ENCODE peak calls at places on chromosomes 1 and 21, in ten cellular contexts. H is ecto neural progenitor cell; R is activated CD4-positive, alpha-beta T cell treated with anti-CD3 and anti-CD28 coated beads, Interleukin-2, amount 10 ng/mL, durations not matched to agents 7 days and 5 days; Y is body of pancreas; W is stimulated activated CD8-positive, alpha-beta memory T cell treated with anti-CD3 and anti-CD28 coated beads, Interleukin-4, amount 100 ng/mL, for 24 hours; S is breast epithelium; X is H4; K is tibial nerve; V is NCI-H1694; J is NCI-H446. L is an unnamed sample.

GRCh38 chr1:8880068-8880676 is 1.7 kb upstream of the ENO1 start:
- DNase-seq in H (no peak), W (no peak), X (peak), V (no peak), J (peak), S (no peak), Y (peak), R (peak), K (peak), L (no peak)

GRCh38 chr1:94237291-94238226 is at the start of gene ARHGAP29:
- DNase-seq in V (peak), J (no peak), S (peak), W (peak), Y (peak), K (peak), R (peak), X (peak), H (peak), L (no peak)

GRCh38 chr1:230842801-230843200 is 25.5 kb downstream of the C1orf198 start:
- DNase-seq in S (no peak), R (no peak), W (no peak), Y (no peak), K (no peak), V (no peak), J (no peak), X (no peak), H (no peak), L (no peak)

GRCh38 chr1:19648689-19649088 is 4.6 kb downstream of the NBL1 start:
- DNase-seq in H (no peak), R (peak), Y (no peak), K (no peak), W (no peak), V (no peak), J (no peak), X (no peak), S (no peak), L (no peak)

GRCh38 chr1:151994956-151995355 is 1.3 kb upstream of the S100A10 start:
- DNase-seq in Y (no peak), W (no peak), S (no peak), J (peak), R (no peak), K (no peak), X (peak), H (no peak), V (no peak), L (no peak)

GRCh38 chr1:212797681-212798080 is 6.0 kb downstream of the TATDN3 start:
- DNase-seq in K (no peak), W (no peak), J (no peak), Y (no peak), X (no peak), V (no peak), S (no peak), R (no peak), H (no peak), L (no peak)

GRCh38 chr1:225477296-225477911 is 49.6 kb upstream of the LBR start:
- DNase-seq in V (no peak), Y (no peak), S (no peak), H (no peak), W (no peak), K (no peak), X (no peak), J (no peak), R (no peak), L (no peak)

GRCh38 chr1:63087966-63088365 is 234.4 kb upstream of the FOXD3 start:
- DNase-seq in W (no peak), R (no peak), X (no peak), Y (no peak), S (no peak), H (peak), J (no peak), V (no peak), K (no peak), L (no peak)

GRCh38 chr21:16302851-16303282 is 573.1 kb downstream of the USP25 start:
- DNase-seq in H (no peak), R (no peak), W (no peak), K (no peak), X (peak), V (no peak), S (no peak), J (no peak), Y (no peak), L (no peak)

GRCh38 chr1:211631168-211631567 is 44.3 kb downstream of the NEK2 start:
- DNase-seq in X (no peak), Y (no peak), S (no peak), R (no peak), W (no peak), K (no peak), J (no peak), H (no peak), V (no peak), L (no peak)

GRCh38 chr1:36178479-36179219 is 22.7 kb downstream of the MAP7D1 start:
- DNase-seq in W (no peak), X (no peak), R (no peak), K (no peak), H (peak), V (no peak), S (no peak), Y (peak), J (no peak), L (no peak)

GRCh38 chr21:45990049-45990711 is 8.6 kb downstream of the COL6A1 start:
- DNase-seq in K (peak), W (no peak), S (peak), Y (no peak), H (no peak), R (no peak), X (no peak), J (no peak), V (no peak), L (no peak)

GRCh38 chr1:74513396-74513795 is 985 bp upstream of the LRRC53 start:
- DNase-seq in S (no peak), J (no peak), W (no peak), H (no peak), Y (no peak), K (no peak), X (no peak), R (no peak), V (no peak), L (no peak)

GRCh38 chr1:112533029-112533428 is 24.3 kb downstream of the WNT2B start:
- DNase-seq in Y (no peak), S (no peak), J (no peak), V (no peak), R (no peak), X (no peak), W (no peak), K (no peak), H (no peak), L (no peak)